ENCODE peak calls at places on chromosomes 2 and 18, in five cellular contexts. W is fibroblast of mammary gland, R is B cell, E is NB4, U is fibroblast of lung. O is an unnamed sample.

GRCh38 chr2:42054657-42055430 is 7.0 kb downstream of the PKDCC start:
- DNase-seq in W (no peak), R (no peak), E (no peak), U (no peak), O (no peak)

GRCh38 chr2:102025016-102025491 is 33.3 kb downstream of the IL1R2 start:
- DNase-seq in W (peak), R (no peak), E (peak), U (peak), O (no peak)

GRCh38 chr2:109214651-109215371 is 85.8 kb downstream of the SH3RF3 start:
- DNase-seq in W (no peak), R (no peak), E (peak), U (no peak), O (no peak)

GRCh38 chr2:1593371-1594205 is 150.7 kb downstream of the PXDN start:
- DNase-seq in W (peak), R (no peak), E (no peak), U (peak), O (no peak)

GRCh38 chr2:46984642-46985476 is 69.3 kb upstream of the MCFD2 start:
- DNase-seq in W (peak), R (no peak), E (peak), U (peak), O (peak)

GRCh38 chr2:41930807-41931566 is 116.8 kb upstream of the PKDCC start:
- DNase-seq in W (peak), R (no peak), E (no peak), U (peak), O (no peak)

GRCh38 chr2:180002198-180002597 is 4.9 kb downstream of the CWC22 start:
- DNase-seq in W (no peak), R (no peak), E (peak), U (no peak), O (no peak)

GRCh38 chr2:80058562-80058961 is 246.0 kb downstream of the LRRTM1 start:
- DNase-seq in W (no peak), R (no peak), E (peak), U (no peak), O (no peak)

GRCh38 chr2:27573452-27573851 is 9.4 kb upstream of the ZNF512 start:
- DNase-seq in W (peak), R (no peak), E (no peak), U (peak), O (no peak)

GRCh38 chr18:11925800-11926481 is 17.8 kb upstream of the MPPE1 start:
- DNase-seq in W (no peak), R (no peak), E (no peak), U (no peak), O (no peak)

GRCh38 chr18:6561029-6561861 is 146.5 kb upstream of the L3MBTL4 start:
- DNase-seq in W (peak), R (no peak), E (peak), U (peak), O (no peak)

GRCh38 chr2:105858868-105859693 is 114.4 kb downstream of the NCK2 start:
- DNase-seq in W (no peak), R (no peak), E (no peak), U (no peak), O (no peak)

GRCh38 chr2:202165945-202166344 is 72.5 kb downstream of the SUMO1 start:
- DNase-seq in W (peak), R (no peak), E (no peak), U (peak), O (no peak)

GRCh38 chr18:42401131-42401673 is 446.2 kb downstream of the PIK3C3 start:
- DNase-seq in W (no peak), R (no peak), E (no peak), U (no peak), O (no peak)
- TF ChIP-seq CTCF in W (no peak), R (no peak), E (no peak), U (no peak), O (no peak)

DNA sequence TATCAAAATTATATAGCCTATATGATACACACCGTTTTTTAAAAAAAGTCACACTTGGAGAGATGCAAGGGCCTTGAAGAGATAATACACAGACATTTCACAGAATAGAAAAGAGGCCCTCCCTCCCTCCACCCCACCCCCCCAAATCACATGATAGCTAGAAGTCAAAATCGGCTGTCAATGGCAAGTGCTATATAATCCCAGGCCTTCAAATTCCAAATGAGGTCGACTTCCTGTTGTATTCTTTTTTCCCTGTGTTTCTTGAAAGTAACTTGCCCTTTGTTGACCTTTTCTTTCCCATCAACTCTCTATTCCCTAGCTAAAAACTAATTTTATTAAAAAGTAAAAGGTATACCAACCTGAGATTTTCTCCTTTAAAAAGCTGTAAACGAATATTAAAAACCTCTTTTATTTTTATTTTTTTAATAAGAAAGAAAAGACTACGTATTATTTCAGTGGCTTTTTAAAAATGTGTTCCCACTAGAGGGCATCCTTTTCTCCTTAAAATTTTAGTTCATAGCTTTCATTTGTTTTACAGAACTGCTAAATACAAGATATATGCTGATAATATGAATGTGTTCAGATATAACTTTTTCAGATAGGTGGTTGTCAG is 46.6 kb downstream of the KCMF1 start:
- DNase-seq in W (no peak), R (no peak), E (peak), U (peak), O (no peak)
- TF ChIP-seq CTCF in W (peak), R (peak), E (no peak), U (peak), O (no peak)

DNA sequence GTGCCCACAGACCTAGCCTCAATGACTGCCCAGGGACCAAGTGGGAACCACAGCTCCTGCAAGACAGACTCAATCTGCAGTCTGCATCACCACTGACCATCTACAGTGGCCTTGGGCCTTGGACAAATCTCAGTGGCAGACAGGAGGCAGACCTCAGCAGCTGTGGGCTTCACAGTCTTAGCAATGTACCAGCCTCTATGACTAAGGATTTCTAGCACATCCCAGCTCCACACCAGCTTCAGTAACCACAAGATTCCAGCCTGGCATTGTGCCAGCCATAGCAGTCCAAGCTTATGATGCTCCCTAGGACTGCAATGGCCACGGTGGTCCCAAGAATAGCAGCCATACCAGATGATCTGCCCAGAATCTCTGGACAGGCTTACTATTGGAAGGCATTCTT is 19.6 kb upstream of the WDR75 start:
- DNase-seq in W (peak), R (no peak), E (no peak), U (peak), O (no peak)
- TF ChIP-seq CTCF in W (peak), R (no peak), E (no peak), U (peak), O (no peak)

GRCh38 chr2:198322275-198322674 is 517.9 kb downstream of the PLCL1 start:
- DNase-seq in W (no peak), R (no peak), E (peak), U (no peak), O (no peak)
- TF ChIP-seq CTCF in W (peak), R (peak), E (peak), U (peak), O (no peak)

DNA sequence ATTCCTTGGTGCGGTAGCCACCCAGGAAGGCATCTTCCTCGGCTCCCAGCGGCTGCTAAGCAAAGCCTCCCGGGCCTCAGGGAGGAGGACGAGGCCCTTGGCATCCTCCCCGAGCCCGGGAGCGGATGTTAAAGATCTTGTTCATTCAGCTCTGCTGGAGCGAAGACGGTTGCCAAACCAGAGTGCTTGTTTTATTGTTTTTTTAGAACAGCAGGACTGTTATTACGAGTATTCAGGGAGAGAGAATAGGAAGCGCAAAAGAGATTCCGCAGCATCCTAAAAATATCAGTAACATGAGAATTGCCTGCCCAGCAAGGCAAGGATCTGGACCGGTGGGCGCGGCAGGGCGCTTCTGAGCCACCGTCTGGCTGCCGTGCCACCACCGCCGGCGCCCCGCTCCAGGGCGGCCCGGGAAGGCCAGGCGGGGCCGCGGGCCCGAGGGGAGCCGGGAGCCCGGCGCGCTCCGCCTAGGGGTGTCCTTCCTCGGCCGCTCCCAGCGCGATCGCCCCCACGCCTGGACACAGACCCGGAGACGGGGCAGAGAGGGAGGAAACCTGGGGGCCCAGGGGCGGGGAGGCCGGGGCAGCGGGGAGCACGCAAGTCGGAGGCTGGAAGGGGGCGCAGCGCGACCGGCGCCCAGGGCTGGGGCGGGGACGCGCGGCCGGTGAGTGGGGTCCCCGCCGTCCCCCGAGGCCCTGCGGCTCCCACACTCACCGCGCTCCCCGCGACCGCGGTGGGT is 850 bp downstream of the CYS1 start:
- DNase-seq in W (peak), R (peak), E (peak), U (peak), O (no peak)
- TF ChIP-seq CTCF in W (no peak), R (no peak), E (no peak), U (no peak), O (no peak)